ENCODE peak calls at places on chromosome 12, in eight cellular contexts. R is mucosa of descending colon; T is dorsolateral prefrontal cortex; C is CD8-positive, alpha-beta T cell; W is LNCaP clone FGC; D is fibroblast of pulmonary artery; N is HFFc6; L is RWPE1. H is an unnamed sample.
A peak's percentile ranks its signal among the peaks of the same experiment; 100 is the strongest.

GRCh38 chr12:15527201-15527782 is 205.0 kb downstream of the PTPRO start:
- DNase-seq in R (no peak), T (peak; percentile 57), C (no peak), W (peak; percentile 40), D (peak; percentile 45), N (peak; percentile 26), L (no peak), H (no peak)

GRCh38 chr12:10362828-10363664 is 26.8 kb downstream of the KLRK1 start:
- DNase-seq in R (peak; percentile 19), T (no peak), C (no peak), W (no peak), D (peak; percentile 23), N (no peak), L (no peak), H (no peak)

GRCh38 chr12:4915752-4916151 is 6.0 kb downstream of the KCNA1 start:
- DNase-seq in R (no peak), T (no peak), C (no peak), W (no peak), D (no peak), N (no peak), L (no peak), H (no peak)

GRCh38 chr12:116466536-116466935 is 92.6 kb upstream of the MAP1LC3B2 start:
- DNase-seq in R (no peak), T (no peak), C (no peak), W (no peak), D (peak; percentile 29), N (no peak), L (no peak), H (no peak)

GRCh38 chr12:110371408-110372055 is 32.0 kb downstream of the ANAPC7 start:
- DNase-seq in R (no peak), T (peak; percentile 32), C (no peak), W (no peak), D (no peak), N (no peak), L (no peak), H (no peak)

GRCh38 chr12:42468341-42468821 is 121.2 kb downstream of the PRICKLE1 start:
- DNase-seq in R (peak; percentile 22), T (no peak), C (no peak), W (no peak), D (no peak), N (no peak), L (no peak), H (no peak)

GRCh38 chr12:79251356-79251755 is 386.8 kb downstream of the SYT1 start:
- DNase-seq in R (no peak), T (no peak), C (no peak), W (no peak), D (no peak), N (peak; percentile 27), L (peak; percentile 1), H (no peak)

GRCh38 chr12:25828188-25828587 is 130.3 kb upstream of the RASSF8 start:
- DNase-seq in R (no peak), T (no peak), C (no peak), W (no peak), D (peak; percentile 21), N (no peak), L (no peak), H (no peak)

GRCh38 chr12:84601483-84601882 is 311.1 kb downstream of the SLC6A15 start:
- DNase-seq in R (no peak), T (no peak), C (no peak), W (no peak), D (no peak), N (no peak), L (no peak), H (no peak)

GRCh38 chr12:97630875-97631274 is 168.3 kb downstream of the RMST start:
- DNase-seq in R (no peak), T (no peak), C (no peak), W (no peak), D (no peak), N (no peak), L (no peak), H (no peak)

GRCh38 chr12:67067453-67068203 is 201.5 kb upstream of the CAND1 start:
- DNase-seq in R (no peak), T (no peak), C (no peak), W (no peak), D (no peak), N (no peak), L (no peak), H (peak; percentile 24)

GRCh38 chr12:4555804-4556203 is 6.2 kb upstream of the DYRK4 start:
- DNase-seq in R (no peak), T (no peak), C (no peak), W (no peak), D (no peak), N (no peak), L (no peak), H (no peak)

GRCh38 chr12:6372403-6373003 is 2.9 kb downstream of the SCNN1A start:
- DNase-seq in R (no peak), T (no peak), C (no peak), W (no peak), D (peak; percentile 82), N (peak; percentile 78), L (peak; percentile 83), H (no peak)

GRCh38 chr12:86917121-86917520 is 660.9 kb upstream of the MGAT4C start:
- DNase-seq in R (no peak), T (no peak), C (no peak), W (no peak), D (no peak), N (no peak), L (no peak), H (no peak)

DNA sequence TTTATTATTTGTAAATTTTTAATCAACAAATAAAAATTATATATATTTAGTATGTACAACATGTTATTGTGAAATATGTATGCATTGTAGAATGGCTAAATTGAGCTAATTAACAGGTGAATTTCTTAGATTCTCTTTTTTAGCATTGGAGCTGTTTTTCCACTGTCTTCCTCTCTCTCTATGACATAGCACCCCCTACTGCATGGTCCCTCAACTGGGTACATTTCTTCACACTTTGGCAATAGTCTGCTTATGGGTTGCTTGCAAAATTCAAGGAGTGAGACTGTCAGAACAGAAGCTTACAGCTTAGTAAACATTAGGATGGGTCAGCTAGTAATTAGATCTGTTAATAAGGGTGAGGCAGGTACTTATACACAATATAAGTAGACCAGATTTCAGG is 658.5 kb upstream of the MGAT4C start:
- DNase-seq in R (no peak), T (no peak), C (no peak), W (peak; percentile 0), D (peak; percentile 81), N (peak; percentile 1), L (peak; percentile 26), H (peak; percentile 46)
- TF ChIP-seq CTCF in R (no peak), T (no peak), C (no peak), W (peak; percentile 55), D (peak; percentile 84), N (peak; percentile 45), L (peak; percentile 36), H (peak; percentile 32)

DNA sequence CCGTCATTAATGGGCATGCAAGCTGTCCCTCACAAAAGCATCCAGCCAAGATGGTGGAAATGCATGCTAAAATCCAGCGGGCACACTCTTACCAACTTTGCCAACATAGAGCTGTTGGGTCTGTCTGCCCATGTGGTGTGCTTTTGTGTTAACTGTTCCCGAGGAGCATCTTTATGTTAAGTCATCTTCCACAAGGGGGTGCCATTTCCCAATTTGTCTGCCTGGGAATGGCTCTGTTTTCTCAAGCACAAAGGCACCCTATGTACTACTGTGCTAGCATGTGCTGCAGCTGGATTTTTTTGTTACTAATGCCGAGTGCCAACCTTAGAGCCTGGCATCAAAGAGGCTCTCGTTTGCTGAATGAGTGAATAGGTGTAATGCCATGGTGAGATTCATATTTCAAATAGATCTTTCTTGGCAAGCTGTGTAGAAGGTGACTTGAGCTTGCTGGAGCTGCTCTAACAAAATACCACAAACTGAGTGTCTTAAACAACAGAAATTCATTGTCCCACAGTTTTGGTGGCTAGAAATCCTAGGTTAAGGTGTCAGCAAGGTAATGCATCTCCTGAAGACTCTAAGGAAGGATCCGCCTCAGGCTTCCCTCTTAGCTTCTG is 74.3 kb downstream of the TRHDE start:
- DNase-seq in R (peak; percentile 84), T (peak; percentile 69), C (no peak), W (peak; percentile 72), D (peak; percentile 81), N (peak; percentile 75), L (peak; percentile 7), H (peak; percentile 84)
- TF ChIP-seq CTCF in R (no peak), T (peak; percentile 73), C (no peak), W (peak; percentile 75), D (peak; percentile 57), N (peak; percentile 90), L (peak; percentile 42), H (peak; percentile 87)

DNA sequence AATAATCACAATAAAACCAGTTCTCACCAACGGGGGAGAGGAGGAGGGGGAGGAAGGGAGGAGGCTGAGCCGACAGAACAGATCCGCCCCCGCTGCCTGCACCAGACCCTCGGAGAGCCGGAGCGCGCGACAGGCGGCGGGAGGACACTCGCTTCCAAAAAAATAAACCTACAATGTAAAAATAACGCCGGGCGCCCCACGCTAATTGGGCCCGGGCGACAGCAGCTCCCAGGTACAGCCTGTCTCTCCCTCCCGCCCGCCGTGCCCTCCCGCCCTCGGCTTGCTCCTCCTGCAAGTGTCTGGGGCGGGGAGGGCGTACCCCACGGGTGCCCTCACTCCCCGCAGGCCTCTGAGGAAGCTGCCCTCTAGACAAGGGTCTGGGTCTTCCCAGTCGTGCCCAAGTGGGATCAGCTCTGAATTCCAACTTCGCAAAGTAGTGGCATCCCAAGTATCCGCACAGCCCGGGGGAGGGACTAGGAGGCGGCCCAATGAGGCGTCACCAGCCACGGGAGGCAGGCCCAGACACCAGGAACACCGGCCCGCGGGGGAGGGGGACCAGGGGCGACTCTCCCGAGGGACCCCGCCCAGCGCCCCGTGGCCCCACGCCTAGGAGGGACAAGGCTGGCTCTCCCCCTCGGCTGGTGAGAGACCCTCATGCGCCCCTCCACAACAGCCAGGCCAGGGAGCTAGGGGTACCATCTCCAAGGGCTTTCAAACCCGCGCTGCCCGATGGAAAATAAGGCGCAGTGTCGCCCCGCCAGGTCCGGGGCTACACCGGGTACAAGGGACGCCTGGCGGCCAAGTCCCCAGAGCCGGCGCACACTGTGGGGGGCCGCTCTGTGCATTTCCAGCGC is 1.0 kb downstream of the NCOR2 start:
- DNase-seq in R (peak; percentile 91), T (peak; percentile 93), C (peak; percentile 53), W (no peak), D (peak; percentile 77), N (peak; percentile 52), L (peak; percentile 93), H (peak; percentile 74)
- TF ChIP-seq CTCF in R (no peak), T (peak; percentile 17), C (no peak), W (no peak), D (no peak), N (peak; percentile 47), L (no peak), H (peak; percentile 24)

GRCh38 chr12:131091413-131091975 is 137.8 kb downstream of the ADGRD1 start:
- DNase-seq in R (no peak), T (no peak), C (no peak), W (no peak), D (no peak), N (no peak), L (no peak), H (no peak)

GRCh38 chr12:131094831-131095805 is 141.4 kb downstream of the ADGRD1 start:
- DNase-seq in R (no peak), T (no peak), C (no peak), W (no peak), D (no peak), N (no peak), L (no peak), H (no peak)

GRCh38 chr12:131091976-131092691 is 138.4 kb downstream of the ADGRD1 start:
- DNase-seq in R (no peak), T (no peak), C (no peak), W (no peak), D (no peak), N (no peak), L (no peak), H (no peak)

GRCh38 chr12:131093971-131094830 is 140.5 kb downstream of the ADGRD1 start:
- DNase-seq in R (no peak), T (no peak), C (no peak), W (no peak), D (no peak), N (no peak), L (no peak), H (no peak)

GRCh38 chr12:131092911-131093901 is 139.5 kb downstream of the ADGRD1 start:
- DNase-seq in R (peak; percentile 22), T (no peak), C (no peak), W (no peak), D (no peak), N (no peak), L (no peak), H (no peak)
- TF ChIP-seq CTCF in R (no peak), T (no peak), C (no peak), W (no peak), D (no peak), N (no peak), L (no peak), H (no peak)